ENCODE peak calls at places on chromosomes 1 and 21, in ten cellular contexts. W is endothelial cell of umbilical vein, Q is heart left ventricle, G is HCT116, R is tibial nerve, O is ovary, A is suprapubic skin, D is upper lobe of left lung, K is Peyer's patch, B is right lobe of liver. I is an unnamed sample. For H3K27me3, the result is how much of the 10 kb centered on the place peaks cover.

GRCh38 chr1:193275773-193276172 is 89.4 kb upstream of the B3GALT2 start:
- DNase-seq in O (no peak), G (no peak), W (no peak), D (no peak), Q (no peak), K (no peak), R (no peak), A (no peak), B (no peak), I (no peak)

GRCh38 chr1:156814571-156815260 is 1.9 kb downstream of the SH2D2A start:
- DNase-seq in D (no peak), K (no peak), Q (no peak), A (no peak), W (peak), B (no peak), R (no peak), G (no peak), O (no peak), I (no peak)

GRCh38 chr1:246794261-246795093 is 70.3 kb downstream of the SCCPDH start:
- DNase-seq in R (no peak), A (peak), Q (no peak), W (no peak), K (no peak), O (no peak), B (no peak), D (no peak), G (no peak), I (no peak)

GRCh38 chr1:209513226-209513625 is 70.3 kb upstream of the CAMK1G start:
- DNase-seq in Q (no peak), O (no peak), R (no peak), K (no peak), A (no peak), D (no peak), B (no peak), G (peak), W (peak), I (no peak)

GRCh38 chr1:209257454-209257853 is 326.1 kb upstream of the CAMK1G start:
- DNase-seq in O (no peak), A (no peak), D (no peak), K (no peak), R (no peak), B (no peak), G (no peak), Q (no peak), W (no peak), I (no peak)

GRCh38 chr1:119758584-119758983 is 10.1 kb downstream of the HMGCS2 start:
- DNase-seq in D (no peak), A (no peak), G (no peak), R (no peak), W (no peak), Q (no peak), K (no peak), O (no peak), B (no peak), I (no peak)

GRCh38 chr1:64470670-64471217 is 815 bp downstream of the CACHD1 start:
- DNase-seq in Q (peak), A (peak), B (peak), O (peak), K (peak), D (peak), W (peak), G (no peak), R (no peak), I (peak)

GRCh38 chr1:206908038-206908437 is 10.8 kb downstream of the IL24 start:
- DNase-seq in D (no peak), O (no peak), B (no peak), G (no peak), Q (no peak), R (no peak), K (no peak), W (no peak), A (peak), I (no peak)

GRCh38 chr21:44391345-44392091 is 38.1 kb downstream of the TRPM2 start:
- DNase-seq in B (peak), O (no peak), D (peak), G (no peak), W (no peak), R (peak), K (no peak), A (no peak), Q (peak), I (peak)

GRCh38 chr1:53107570-53108322 is 34.7 kb downstream of the SLC1A7 start:
- DNase-seq in G (no peak), A (no peak), K (no peak), W (no peak), D (no peak), R (no peak), Q (no peak), O (no peak), B (no peak), I (no peak)

GRCh38 chr1:34113887-34114286 is 51.1 kb downstream of the CSMD2 start:
- DNase-seq in B (no peak), R (no peak), W (no peak), K (no peak), G (peak), O (no peak), Q (no peak), A (no peak), D (no peak), I (no peak)

GRCh38 chr1:121558514-121558913 is 373.7 kb downstream of the SRGAP2C start:
- DNase-seq in A (no peak), D (peak), R (no peak), K (no peak), G (no peak), B (no peak), W (peak), Q (no peak), O (no peak), I (no peak)

GRCh38 chr1:25743164-25744139 is 56.5 kb upstream of the SELENON start:
- DNase-seq in W (peak), A (peak), D (peak), Q (peak), G (no peak), O (peak), K (no peak), R (peak), B (peak), I (peak)

GRCh38 chr1:71634159-71634558 is 553.3 kb upstream of the ZRANB2 start:
- DNase-seq in W (no peak), A (no peak), D (no peak), R (no peak), Q (no peak), K (no peak), G (no peak), B (no peak), O (no peak), I (no peak)

GRCh38 chr1:192807221-192807967 is 1.4 kb upstream of the RGS2 start:
- DNase-seq in Q (no peak), D (peak), W (peak), G (no peak), R (no peak), B (no peak), O (no peak), A (no peak), K (no peak), I (no peak)

GRCh38 chr21:20306836-20307235 is 691.4 kb upstream of the NCAM2 start:
- DNase-seq in D (no peak), G (no peak), Q (no peak), A (no peak), R (no peak), W (no peak), O (no peak), K (no peak), B (no peak), I (no peak)

GRCh38 chr1:244273845-244274619 is 177.7 kb downstream of the ADSS2 start:
- DNase-seq in K (no peak), G (peak), Q (no peak), R (peak), O (peak), W (no peak), A (no peak), B (peak), D (peak), I (no peak)

GRCh38 chr1:77514871-77515776 is 167.3 kb downstream of the ZZZ3 start:
- DNase-seq in Q (no peak), K (no peak), O (no peak), G (peak), R (no peak), A (no peak), W (peak), B (no peak), D (no peak), I (no peak)

GRCh38 chr1:155607708-155608107 is 2.3 kb upstream of the MSTO1 start:
- DNase-seq in B (no peak), D (no peak), W (no peak), Q (no peak), K (peak), R (no peak), G (no peak), A (no peak), O (no peak), I (no peak)

GRCh38 chr21:46149205-46149901 is 6.0 kb downstream of the FTCD start:
- DNase-seq in Q (peak), D (no peak), O (peak), K (peak), G (no peak), A (no peak), W (no peak), B (peak), R (no peak), I (no peak)

GRCh38 chr1:53511933-53512806 is 53.0 kb downstream of the DMRTB1 start:
- DNase-seq in R (no peak), G (no peak), K (no peak), O (no peak), D (peak), W (no peak), A (no peak), Q (peak), B (no peak), I (no peak)

GRCh38 chr1:220430059-220430458 is 97.9 kb upstream of the MARK1 start:
- DNase-seq in R (no peak), Q (no peak), K (no peak), W (no peak), A (no peak), D (no peak), G (no peak), O (no peak), B (no peak), I (peak)

GRCh38 chr1:47722101-47722500 is 275.1 kb downstream of the TRABD2B start:
- DNase-seq in G (no peak), B (no peak), Q (no peak), A (no peak), R (no peak), D (no peak), W (no peak), K (no peak), O (no peak), I (no peak)
- H3K27me3 ChIP-seq in G (under half), B (under half), Q (half or more), A (half or more), R (under half), D (under half), W (under half), K (under half), O (under half), I (under half)

DNA sequence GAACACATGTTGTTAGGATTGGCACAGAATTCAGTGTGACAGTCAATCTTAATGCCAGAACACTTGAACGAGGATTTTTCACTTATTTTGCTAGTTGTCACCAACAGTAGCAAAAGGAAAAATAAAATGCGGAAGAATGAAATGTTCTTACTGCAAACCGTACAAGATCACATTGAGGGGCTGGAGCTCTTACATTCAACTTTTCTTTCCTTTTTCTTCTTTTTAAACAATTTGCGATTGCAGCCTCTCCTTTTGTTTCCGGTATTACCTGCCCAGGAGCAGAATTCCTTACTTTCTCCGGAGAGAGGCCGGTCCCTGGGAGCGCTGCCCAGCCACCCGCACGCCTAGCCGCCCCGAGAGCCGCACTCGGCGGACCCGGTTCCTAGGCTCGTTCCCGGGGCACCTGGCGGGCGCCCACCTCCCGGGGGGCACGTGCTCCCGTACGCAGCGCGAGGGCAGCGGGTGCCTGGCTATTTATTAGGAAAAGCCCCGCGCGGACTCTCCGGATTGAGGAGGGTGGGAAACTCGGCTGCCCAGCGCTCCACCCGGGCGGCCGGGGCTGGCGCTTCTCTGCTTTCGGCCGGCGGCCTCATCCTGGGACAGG is 1.2 kb upstream of the CAMTA1 start:
- DNase-seq in Q (no peak), D (no peak), A (no peak), R (no peak), W (peak), O (no peak), G (no peak), B (no peak), K (no peak), I (no peak)
- TF ChIP-seq POLR2A in Q (no peak), D (no peak), A (no peak), R (peak), W (no peak), O (no peak), G (no peak), B (peak), K (no peak), I (no peak)

GRCh38 chr1:37307907-37308570 is 166.3 kb upstream of the ZC3H12A start:
- DNase-seq in R (no peak), K (no peak), A (no peak), G (no peak), Q (no peak), O (no peak), D (no peak), B (no peak), W (no peak), I (no peak)
- H3K27me3 ChIP-seq in R (under half), K (under half), A (under half), G (half or more), Q (under half), O (under half), D (under half), B (under half), W (under half), I (under half)

GRCh38 chr1:179954494-179955317 is at the start of gene CEP350:
- DNase-seq in B (peak), R (peak), D (peak), Q (peak), O (peak), W (peak), A (peak), G (peak), K (peak), I (peak)
- TF ChIP-seq POLR2A in B (peak), R (peak), D (peak), Q (peak), O (peak), W (peak), A (peak), G (peak), K (peak), I (peak)